ENCODE peak calls at places on chromosomes 4 and X, in nine cellular contexts. C is uterus, K is heart left ventricle, J is HepG2, I is body of pancreas, M is adrenal gland, W is spleen, B is ovary, A is A549. E is an unnamed sample.

GRCh38 chr4:74400395-74400794 is 35.5 kb downstream of the EREG start:
- DNase-seq in C (no peak), K (peak; percentile 20), J (no peak), I (no peak), M (no peak), W (no peak), B (no peak), A (no peak), E (no peak)

GRCh38 chr4:74549936-74550335 is 105.0 kb downstream of the AREG start:
- DNase-seq in C (no peak), K (no peak), J (no peak), I (no peak), M (no peak), W (no peak), B (no peak), A (no peak), E (no peak)

GRCh38 chr4:184099541-184099966 is 118.1 kb downstream of the ENPP6 start:
- DNase-seq in C (no peak), K (no peak), J (no peak), I (no peak), M (no peak), W (no peak), B (no peak), A (no peak), E (no peak)

GRCh38 chrX:45710081-45710801 is 509.6 kb upstream of the DIPK2B start:
- DNase-seq in C (no peak), K (no peak), J (no peak), I (no peak), M (no peak), W (no peak), B (no peak), A (peak; percentile 25), E (no peak)

GRCh38 chrX:153474718-153475117 is 4.3 kb upstream of the HAUS7 start:
- DNase-seq in C (peak; percentile 77), K (peak; percentile 86), J (no peak), I (peak; percentile 58), M (peak; percentile 75), W (peak; percentile 87), B (peak; percentile 82), A (no peak), E (peak; percentile 23)

GRCh38 chr4:71648448-71648847 is 135.4 kb downstream of the GC start:
- DNase-seq in C (no peak), K (no peak), J (no peak), I (peak; percentile 44), M (no peak), W (no peak), B (no peak), A (no peak), E (no peak)

GRCh38 chr4:177573487-177573886 is 131.2 kb upstream of the AGA start:
- DNase-seq in C (no peak), K (no peak), J (no peak), I (no peak), M (no peak), W (no peak), B (no peak), A (peak; percentile 28), E (no peak)

GRCh38 chr4:1907848-1908525 is 36.8 kb downstream of the NSD2 start:
- DNase-seq in C (no peak), K (no peak), J (no peak), I (no peak), M (no peak), W (no peak), B (no peak), A (no peak), E (peak; percentile 83)

GRCh38 chr4:79609853-79610252 is 201.8 kb upstream of the GK2 start:
- DNase-seq in C (no peak), K (no peak), J (no peak), I (no peak), M (no peak), W (no peak), B (no peak), A (no peak), E (no peak)

GRCh38 chr4:6639137-6639680 is 1.3 kb upstream of the MRFAP1 start:
- DNase-seq in C (no peak), K (no peak), J (no peak), I (no peak), M (peak; percentile 52), W (no peak), B (no peak), A (no peak), E (no peak)

GRCh38 chrX:16825306-16826035 is 39.2 kb downstream of the TXLNG start:
- DNase-seq in C (no peak), K (no peak), J (peak; percentile 25), I (no peak), M (no peak), W (no peak), B (no peak), A (peak; percentile 47), E (no peak)

GRCh38 chr4:10733016-10733415 is 48.4 kb upstream of the CLNK start:
- DNase-seq in C (no peak), K (no peak), J (no peak), I (no peak), M (no peak), W (no peak), B (no peak), A (no peak), E (no peak)

GRCh38 chr4:8341691-8342090 is 72.1 kb downstream of the HTRA3 start:
- DNase-seq in C (peak; percentile 68), K (peak; percentile 81), J (no peak), I (no peak), M (no peak), W (no peak), B (peak; percentile 69), A (no peak), E (no peak)

GRCh38 chr4:128162434-128162833 is 101.3 kb downstream of the LARP1B start:
- DNase-seq in C (no peak), K (no peak), J (no peak), I (no peak), M (no peak), W (no peak), B (no peak), A (no peak), E (no peak)

GRCh38 chr4:14196141-14196540 is 568.6 kb upstream of the BOD1L1 start:
- DNase-seq in C (no peak), K (peak; percentile 33), J (no peak), I (peak; percentile 20), M (peak; percentile 58), W (no peak), B (no peak), A (peak; percentile 48), E (no peak)

GRCh38 chr4:6470502-6471302 is 1.7 kb downstream of the PPP2R2C start:
- DNase-seq in C (peak; percentile 64), K (peak; percentile 52), J (no peak), I (peak; percentile 25), M (peak; percentile 73), W (peak; percentile 62), B (peak; percentile 25), A (peak; percentile 61), E (peak; percentile 33)

GRCh38 chrX:30992381-30992904 is 79.4 kb downstream of the FTHL17 start:
- DNase-seq in C (no peak), K (no peak), J (peak; percentile 93), I (no peak), M (no peak), W (no peak), B (no peak), A (no peak), E (peak; percentile 4)

GRCh38 chr4:135122457-135122856 is 920.9 kb upstream of the PABPC4L start:
- DNase-seq in C (no peak), K (no peak), J (no peak), I (no peak), M (no peak), W (no peak), B (no peak), A (no peak), E (no peak)
- H3K4me3 ChIP-seq in C (no peak overlapping the region), K (no peak overlapping the region), J (no peak overlapping the region), I (no peak overlapping the region), M (no peak overlapping the region), W (no peak overlapping the region), B (no peak overlapping the region), A (no peak overlapping the region), E (no peak overlapping the region)

GRCh38 chr4:101199507-101200285 is 147.6 kb downstream of the PPP3CA start:
- DNase-seq in C (no peak), K (no peak), J (no peak), I (no peak), M (no peak), W (no peak), B (no peak), A (peak; percentile 19), E (no peak)
- TF ChIP-seq CTCF in C (no peak), K (no peak), J (no peak), I (no peak), M (no peak), W (no peak), B (no peak), A (no peak), E (no peak)

DNA sequence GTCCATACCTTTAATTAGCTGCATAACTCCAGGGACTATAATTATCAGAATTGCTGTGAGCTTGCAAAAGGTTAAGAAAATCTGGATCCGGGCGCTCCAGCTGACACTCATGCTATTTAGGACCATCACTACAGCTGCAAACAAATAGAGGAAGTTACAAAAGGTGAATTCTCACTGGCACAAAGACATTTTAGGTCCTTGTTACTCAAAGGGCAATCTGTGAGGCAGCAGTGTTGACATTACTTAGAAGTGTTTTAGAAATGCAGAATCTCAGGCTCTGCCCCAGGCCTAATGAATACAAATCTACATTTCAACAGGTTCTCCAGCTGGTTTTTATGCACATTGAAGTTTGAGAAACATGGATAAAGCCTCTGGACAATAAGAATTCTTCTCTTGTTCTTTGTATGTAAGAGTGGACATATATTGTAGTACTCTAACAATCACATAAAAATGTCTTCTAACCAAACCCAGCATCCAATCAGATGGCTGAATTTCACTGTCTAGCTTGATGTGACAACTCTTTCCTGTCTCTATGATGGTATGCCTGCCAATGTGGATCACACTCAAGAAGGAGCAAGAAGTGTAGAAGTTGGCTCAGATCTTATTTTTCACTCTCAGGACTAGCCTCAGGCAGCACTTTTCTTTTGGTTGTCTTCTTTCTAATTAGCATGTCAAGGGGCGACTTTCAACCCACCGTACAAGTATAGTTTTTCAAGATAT is 18.8 kb downstream of the SLC7A11 start:
- DNase-seq in C (no peak), K (no peak), J (no peak), I (no peak), M (no peak), W (no peak), B (no peak), A (peak; percentile 53), E (no peak)
- TF ChIP-seq POLR2A in C (no peak), K (no peak), J (no peak), I (no peak), M (no peak), W (no peak), B (no peak), A (no peak), E (no peak)

DNA sequence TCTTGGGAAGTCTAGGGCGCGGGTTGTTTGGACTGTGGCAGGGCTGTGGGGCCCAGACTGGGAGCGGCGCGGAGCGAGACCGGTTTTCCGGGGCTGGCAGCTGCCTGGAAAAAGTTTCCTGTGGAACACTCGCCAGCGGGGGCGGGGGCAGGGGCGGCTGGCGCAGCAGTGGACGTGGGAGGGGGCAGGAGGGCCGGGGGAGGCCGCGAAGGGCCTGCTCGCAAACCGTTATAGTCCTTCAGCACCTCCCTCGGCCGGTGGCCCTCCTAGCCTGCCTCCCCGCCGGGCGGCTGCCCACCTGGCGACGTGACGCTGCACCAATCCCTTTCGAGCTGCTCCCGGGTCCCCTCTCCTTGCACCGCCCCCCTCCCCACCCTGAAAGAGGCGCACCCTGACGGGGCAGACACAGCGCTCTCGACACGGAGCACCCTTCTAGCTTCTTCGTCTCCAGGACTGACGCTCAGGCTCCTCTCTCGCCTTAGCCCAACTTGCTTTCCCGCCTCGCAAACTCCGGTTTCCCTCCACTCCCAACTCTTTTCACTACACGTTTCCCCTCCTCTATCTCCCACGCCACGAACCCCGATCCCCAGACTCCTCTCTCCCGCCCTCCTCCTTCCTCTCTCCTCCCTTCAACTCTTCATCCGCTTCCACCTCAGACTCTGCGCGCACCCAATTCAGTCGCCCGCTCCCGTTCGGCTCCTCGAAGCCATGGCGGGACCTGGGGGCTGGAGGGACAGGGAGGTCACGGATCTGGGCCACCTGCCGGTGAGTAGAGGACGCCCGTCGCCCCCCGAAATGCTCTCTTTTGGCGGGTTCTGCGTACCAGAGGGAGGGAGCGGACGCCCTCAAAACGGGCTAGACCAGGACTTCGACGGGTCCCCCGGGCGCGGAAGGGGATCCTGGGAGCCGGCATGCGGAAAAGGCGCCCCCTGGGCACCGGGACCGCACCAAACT is at the start of gene NRK:
- DNase-seq in C (peak; percentile 19), K (peak; percentile 30), J (no peak), I (no peak), M (peak; percentile 53), W (peak; percentile 60), B (peak; percentile 71), A (no peak), E (no peak)
- H3K4me3 ChIP-seq in C (peak within 1 kb of the TSS; percentile 38), K (peak within 1 kb of the TSS; percentile 51), J (no peak within 1 kb of the TSS), I (no peak within 1 kb of the TSS), M (peak within 1 kb of the TSS; percentile 55), W (no peak within 1 kb of the TSS), B (peak within 1 kb of the TSS; percentile 43), A (no peak within 1 kb of the TSS), E (peak within 1 kb of the TSS; percentile 25)

E was measured in prostate gland.